ENCODE peak calls at places on chromosomes 7 and 10, in seven cellular contexts. V is PC-9, W is dorsolateral prefrontal cortex, Q is A549, B is psoas muscle, U is thyroid gland, P is thoracic aorta. C is an unnamed sample.

GRCh38 chr7:36034020-36034419 is 119.0 kb upstream of the EEPD1 start:
- DNase-seq in P (no peak), V (peak; percentile 90), Q (peak; percentile 61), W (no peak), B (no peak), U (no peak), C (no peak)

GRCh38 chr10:84406592-84406991 is 78.2 kb downstream of the CCSER2 start:
- DNase-seq in U (no peak), W (no peak), V (no peak), Q (no peak), P (no peak), B (no peak), C (no peak)

GRCh38 chr7:74498996-74499834 is 45.5 kb downstream of the GTF2IRD1 start:
- DNase-seq in P (no peak), W (no peak), B (no peak), V (no peak), Q (no peak), U (peak; percentile 56), C (peak; percentile 66)

GRCh38 chr10:97185326-97186058 is at the start of gene SLIT1:
- DNase-seq in B (no peak), V (no peak), U (peak; percentile 12), P (no peak), W (no peak), Q (peak; percentile 15), C (no peak)

GRCh38 chr7:44884553-44885393 is 557 bp downstream of the PURB start:
- DNase-seq in U (peak; percentile 67), V (peak; percentile 55), W (peak; percentile 33), B (peak; percentile 86), Q (peak; percentile 53), P (no peak), C (peak; percentile 62)

GRCh38 chr10:12724782-12725579 is 276.5 kb downstream of the CCDC3 start:
- DNase-seq in Q (no peak), B (no peak), V (no peak), P (no peak), W (no peak), U (no peak), C (no peak)

GRCh38 chr7:74173074-74173473 is 1.1 kb upstream of the EIF4H start:
- DNase-seq in U (peak; percentile 21), B (no peak), W (no peak), V (peak; percentile 73), P (no peak), Q (no peak), C (no peak)

GRCh38 chr10:72009430-72010081 is 45.4 kb downstream of the CHST3 start:
- DNase-seq in Q (no peak), U (peak; percentile 48), B (peak; percentile 96), V (no peak), P (peak; percentile 93), W (no peak), C (peak; percentile 86)

GRCh38 chr7:150903627-150904026 is 51.3 kb downstream of the AOC1 start:
- DNase-seq in V (peak; percentile 64), W (no peak), Q (peak; percentile 15), U (peak; percentile 95), P (peak; percentile 20), B (peak; percentile 47), C (peak; percentile 89)

GRCh38 chr7:51229620-51230323 is 86.8 kb downstream of the COBL start:
- DNase-seq in V (no peak), B (no peak), U (no peak), W (no peak), P (no peak), Q (no peak), C (no peak)

GRCh38 chr10:67959839-67960476 is 75.5 kb downstream of the SIRT1 start:
- DNase-seq in Q (no peak), B (no peak), P (no peak), U (no peak), W (no peak), V (no peak), C (no peak)

GRCh38 chr10:26457088-26457487 is 18.9 kb downstream of the APBB1IP start:
- DNase-seq in W (no peak), P (no peak), B (no peak), V (no peak), Q (no peak), U (no peak), C (no peak)

GRCh38 chr7:16916111-16916639 is 34.4 kb upstream of the AGR3 start:
- DNase-seq in V (peak; percentile 89), U (no peak), B (no peak), Q (peak; percentile 75), W (no peak), P (no peak), C (no peak)

DNA sequence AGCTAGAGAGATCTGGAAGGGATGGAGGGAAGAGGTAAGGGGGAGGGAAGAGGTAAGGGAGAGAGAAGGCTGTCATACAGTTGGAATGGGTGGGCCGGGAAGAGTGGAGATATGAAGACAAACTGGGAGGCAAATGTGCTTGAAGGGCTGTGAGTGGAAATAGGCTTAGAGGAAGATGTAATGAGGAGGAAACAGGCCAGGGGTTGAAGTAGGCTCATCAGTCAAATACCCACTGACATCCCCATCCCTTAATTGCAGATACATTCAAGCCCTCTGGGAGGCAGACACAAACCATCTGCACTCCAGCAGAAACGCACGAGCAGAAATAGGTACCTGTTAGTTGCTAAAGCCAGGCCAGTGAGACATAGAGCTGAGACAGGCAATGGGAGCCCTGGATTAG is 2.1 kb downstream of the SYNPO2L start:
- DNase-seq in V (peak; percentile 64), U (no peak), W (no peak), B (peak; percentile 61), Q (peak; percentile 67), P (no peak), C (peak; percentile 40)
- TF ChIP-seq CTCF in V (peak; percentile 55), U (no peak), W (no peak), B (peak; percentile 36), Q (peak; percentile 26), P (no peak), C (peak; percentile 27)

GRCh38 chr10:70805619-70806215 is 10.0 kb upstream of the SGPL1 start:
- DNase-seq in B (no peak), U (no peak), W (no peak), P (no peak), V (no peak), Q (no peak), C (no peak)

GRCh38 chr10:70803768-70804423 is 11.9 kb upstream of the SGPL1 start:
- DNase-seq in W (no peak), Q (no peak), U (peak; percentile 95), V (no peak), B (no peak), P (no peak), C (no peak)

GRCh38 chr10:70801854-70802253 is 13.9 kb upstream of the SGPL1 start:
- DNase-seq in V (no peak), B (no peak), Q (no peak), W (no peak), P (no peak), U (no peak), C (no peak)

GRCh38 chr10:70806841-70807240 is 8.9 kb upstream of the SGPL1 start:
- DNase-seq in Q (no peak), U (no peak), P (no peak), B (no peak), V (no peak), W (no peak), C (no peak)

GRCh38 chr10:70804424-70804814 is 11.3 kb upstream of the SGPL1 start:
- DNase-seq in Q (peak; percentile 29), U (no peak), P (no peak), V (peak; percentile 92), B (no peak), W (no peak), C (no peak)
- H3K27ac ChIP-seq in Q (no peak overlapping the region), U (peak overlapping the region; percentile 85), P (no peak overlapping the region), V (peak overlapping the region; percentile 6), B (no peak overlapping the region), W (no peak overlapping the region), C (no peak overlapping the region)

GRCh38 chr7:127556404-127556803 is 29.0 kb downstream of the GCC1 start:
- DNase-seq in V (no peak), P (no peak), W (no peak), Q (no peak), B (no peak), U (no peak), C (no peak)

GRCh38 chr7:127551941-127552340 is 33.5 kb downstream of the GCC1 start:
- DNase-seq in Q (no peak), U (no peak), B (no peak), P (no peak), W (no peak), V (no peak), C (peak; percentile 19)

DNA sequence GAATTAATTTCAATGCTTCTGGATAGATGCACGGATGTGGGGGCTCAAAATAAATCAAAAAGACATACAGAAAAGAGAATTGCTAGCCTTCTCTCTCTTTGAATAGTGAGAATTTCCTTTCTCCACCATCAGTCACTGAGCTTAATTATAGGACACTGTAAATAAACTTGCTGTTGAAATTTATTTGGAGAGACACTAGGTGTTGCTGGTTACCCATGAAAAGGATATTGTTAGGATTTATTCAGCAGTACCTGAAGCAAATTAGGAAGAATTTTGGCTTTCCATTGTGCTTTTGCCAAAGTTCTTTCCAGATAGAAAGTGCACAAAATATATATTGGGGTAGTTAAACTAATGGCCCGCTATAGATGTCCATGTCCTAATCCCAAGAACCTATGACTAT is 27.6 kb downstream of the GCC1 start:
- DNase-seq in P (no peak), U (no peak), B (no peak), Q (no peak), V (no peak), W (no peak), C (no peak)
- TF ChIP-seq CTCF in P (no peak), U (no peak), B (peak; percentile 16), Q (no peak), V (no peak), W (no peak), C (peak; percentile 30)

GRCh38 chr10:95835149-95835860 is 72.5 kb upstream of the CC2D2B start:
- DNase-seq in P (no peak), B (no peak), W (no peak), Q (no peak), U (no peak), V (no peak), C (no peak)
- H3K27ac ChIP-seq in P (no peak overlapping the region), B (no peak overlapping the region), W (no peak overlapping the region), Q (no peak overlapping the region), U (no peak overlapping the region), V (no peak overlapping the region), C (no peak overlapping the region)

GRCh38 chr7:76293407-76293901 is 9.0 kb upstream of the HSPB1 start:
- DNase-seq in B (no peak), Q (no peak), W (no peak), P (no peak), U (no peak), V (peak; percentile 92), C (no peak)

GRCh38 chr7:76292206-76292573 is 10.3 kb upstream of the HSPB1 start:
- DNase-seq in Q (no peak), B (peak; percentile 85), P (no peak), W (no peak), V (peak; percentile 50), U (no peak), C (no peak)

GRCh38 chr7:76291346-76292205 is 10.9 kb upstream of the HSPB1 start:
- DNase-seq in P (peak; percentile 81), B (peak; percentile 96), U (peak; percentile 86), W (peak; percentile 91), V (peak; percentile 97), Q (peak; percentile 96), C (peak; percentile 98)

GRCh38 chr7:76296743-76297740 is 5.4 kb upstream of the HSPB1 start:
- DNase-seq in V (peak; percentile 94), B (no peak), Q (peak; percentile 69), P (no peak), U (peak; percentile 95), W (no peak), C (peak; percentile 76)

GRCh38 chr7:76294344-76295024 is 8.0 kb upstream of the HSPB1 start:
- DNase-seq in V (peak; percentile 52), W (peak; percentile 93), Q (peak; percentile 96), P (peak; percentile 95), U (peak; percentile 98), B (peak; percentile 99), C (peak; percentile 99)
- TF ChIP-seq CTCF in V (no peak), W (peak; percentile 24), Q (no peak), P (no peak), U (no peak), B (no peak), C (no peak)

GRCh38 chr10:114825513-114826253 is 4.1 kb downstream of the FHIP2A start:
- DNase-seq in P (no peak), B (no peak), V (no peak), W (no peak), U (no peak), Q (peak; percentile 19), C (peak; percentile 47)
- H3K27ac ChIP-seq in P (no peak overlapping the region), B (peak overlapping the region; percentile 98), V (no peak overlapping the region), W (no peak overlapping the region), U (no peak overlapping the region), Q (peak overlapping the region; percentile 34), C (peak overlapping the region; percentile 78)